ENCODE peak calls at places on chromosome 17, in four cellular contexts. U, N, V and I are unnamed samples.

GRCh38 chr17:73506470-73507435 is 137.5 kb downstream of the SDK2 start:
- DNase-seq in U (no peak), V (no peak), N (no peak), I (no peak)

GRCh38 chr17:73091770-73092517 is 544 bp downstream of the SLC39A11 start:
- DNase-seq in N (no peak), U (peak), V (no peak), I (peak)

GRCh38 chr17:61401280-61402072 is 1.8 kb downstream of the TBX2 start:
- DNase-seq in N (no peak), U (no peak), V (no peak), I (no peak)

GRCh38 chr17:31596382-31597323 is 205.2 kb downstream of the RAB11FIP4 start:
- DNase-seq in N (peak), U (peak), V (peak), I (peak)

GRCh38 chr17:70089513-70090148 is 14.6 kb downstream of the KCNJ16 start:
- DNase-seq in V (no peak), U (no peak), N (no peak), I (no peak)

GRCh38 chr17:30950669-30951399 is 20.0 kb upstream of the RNF135 start:
- DNase-seq in U (peak), N (no peak), V (peak), I (no peak)

GRCh38 chr17:50218071-50218759 is 16.8 kb upstream of the COL1A1 start:
- DNase-seq in V (no peak), U (no peak), N (no peak), I (no peak)

GRCh38 chr17:48132375-48132774 is 24.8 kb downstream of the SNX11 start:
- DNase-seq in N (no peak), U (no peak), V (no peak), I (no peak)

GRCh38 chr17:55446581-55447205 is 25.1 kb upstream of the MMD start:
- DNase-seq in N (no peak), U (no peak), V (no peak), I (no peak)

GRCh38 chr17:40356906-40357861 is 7.4 kb downstream of the GJD3 start:
- DNase-seq in U (no peak), V (no peak), N (no peak), I (no peak)

GRCh38 chr17:82228278-82228841 is 482 bp upstream of the SLC16A3 start:
- DNase-seq in V (no peak), U (peak), N (peak), I (no peak)

GRCh38 chr17:75365931-75366275 is 39.6 kb downstream of the GRB2 start:
- DNase-seq in U (no peak), N (no peak), V (no peak), I (no peak)

GRCh38 chr17:58303981-58304734 is 23.4 kb upstream of the MPO start:
- DNase-seq in V (no peak), N (peak), U (peak), I (no peak)

GRCh38 chr17:48603959-48604769 is 622 bp downstream of the HOXB6 start:
- DNase-seq in N (no peak), V (no peak), U (no peak), I (no peak)

GRCh38 chr17:83103200-83103937 is 24.0 kb downstream of the METRNL start:
- DNase-seq in N (no peak), U (peak), V (no peak), I (no peak)

GRCh38 chr17:28327031-28327607 is 8.1 kb downstream of the TMEM97 start:
- DNase-seq in V (no peak), U (no peak), N (no peak), I (no peak)

GRCh38 chr17:18245038-18245776 is 13.3 kb downstream of the FLII start:
- DNase-seq in U (no peak), V (no peak), N (no peak), I (no peak)

GRCh38 chr17:9371019-9371418 is 204.6 kb downstream of the STX8 start:
- DNase-seq in N (no peak), U (no peak), V (no peak), I (peak)

GRCh38 chr17:61408151-61409041 is 8.8 kb downstream of the TBX2 start:
- DNase-seq in U (no peak), V (no peak), N (peak), I (no peak)

GRCh38 chr17:42361781-42362186 is 26.5 kb downstream of the STAT3 start:
- DNase-seq in V (no peak), U (no peak), N (no peak), I (no peak)

GRCh38 chr17:77869041-77869595 is 89.4 kb upstream of the TNRC6C start:
- DNase-seq in V (no peak), N (no peak), U (no peak), I (no peak)